ENCODE peak calls at places on chromosomes 3 and 15, in ten cellular contexts. X is A549, V is psoas muscle, N is astrocyte of the cerebellum, P is fibroblast of pulmonary artery, G is GM12865, J is kidney epithelial cell, U is adrenal gland, M is fibroblast of lung, Q is spleen. F is an unnamed sample.
A peak's percentile ranks its signal among the peaks of the same experiment; 100 is the strongest.

GRCh38 chr3:88369767-88370166 is 220.0 kb downstream of the C3orf38 start:
- DNase-seq in X (no peak), V (no peak), N (no peak), P (no peak), G (no peak), J (no peak), U (no peak), M (no peak), Q (no peak), F (no peak)

GRCh38 chr3:45489730-45490309 is 101.4 kb downstream of the LARS2 start:
- DNase-seq in X (no peak), V (no peak), N (no peak), P (no peak), G (no peak), J (no peak), U (no peak), M (peak; percentile 37), Q (no peak), F (no peak)

GRCh38 chr3:115401298-115401697 is 222.0 kb upstream of the GAP43 start:
- DNase-seq in X (peak; percentile 23), V (no peak), N (peak; percentile 55), P (peak; percentile 91), G (no peak), J (no peak), U (peak; percentile 11), M (peak; percentile 96), Q (no peak), F (peak; percentile 86)

GRCh38 chr15:58952751-58953150 is 19.3 kb upstream of the SLTM start:
- DNase-seq in X (no peak), V (no peak), N (peak; percentile 6), P (peak; percentile 34), G (peak; percentile 5), J (no peak), U (no peak), M (peak; percentile 56), Q (no peak), F (no peak)

GRCh38 chr15:85453144-85453872 is 72.9 kb downstream of the AKAP13 start:
- DNase-seq in X (no peak), V (no peak), N (no peak), P (no peak), G (no peak), J (no peak), U (no peak), M (no peak), Q (no peak), F (no peak)

GRCh38 chr3:36418296-36418695 is 38.0 kb downstream of the STAC start:
- DNase-seq in X (no peak), V (no peak), N (no peak), P (no peak), G (no peak), J (peak; percentile 9), U (no peak), M (peak; percentile 50), Q (no peak), F (no peak)

GRCh38 chr3:9783954-9784353 is 8.3 kb downstream of the TADA3 start:
- DNase-seq in X (no peak), V (no peak), N (no peak), P (no peak), G (no peak), J (no peak), U (no peak), M (no peak), Q (no peak), F (no peak)

GRCh38 chr3:43432462-43432861 is 146.1 kb downstream of the SNRK start:
- DNase-seq in X (no peak), V (no peak), N (no peak), P (no peak), G (no peak), J (no peak), U (no peak), M (no peak), Q (no peak), F (no peak)

GRCh38 chr15:83106994-83107840 is at the start of gene TM6SF1:
- DNase-seq in X (no peak), V (peak; percentile 58), N (no peak), P (no peak), G (peak; percentile 44), J (no peak), U (peak; percentile 11), M (no peak), Q (peak; percentile 87), F (no peak)

GRCh38 chr15:99211926-99212325 is 37.5 kb downstream of the TTC23 start:
- DNase-seq in X (peak; percentile 51), V (no peak), N (no peak), P (peak; percentile 13), G (no peak), J (no peak), U (peak; percentile 77), M (peak; percentile 7), Q (no peak), F (no peak)

GRCh38 chr15:52733078-52733477 is 53.9 kb upstream of the ATOSA start:
- DNase-seq in X (no peak), V (no peak), N (no peak), P (peak; percentile 66), G (no peak), J (no peak), U (no peak), M (no peak), Q (no peak), F (no peak)

GRCh38 chr3:170499562-170500156 is 81.0 kb downstream of the CLDN11 start:
- DNase-seq in X (peak; percentile 61), V (peak; percentile 22), N (no peak), P (peak; percentile 71), G (peak; percentile 46), J (no peak), U (peak; percentile 69), M (peak; percentile 40), Q (no peak), F (no peak)

GRCh38 chr3:50516048-50516871 is 12.8 kb upstream of the CACNA2D2 start:
- DNase-seq in X (no peak), V (peak; percentile 56), N (no peak), P (peak; percentile 11), G (no peak), J (no peak), U (peak; percentile 15), M (no peak), Q (peak; percentile 81), F (no peak)

GRCh38 chr3:13133471-13133981 is 60.3 kb upstream of the IQSEC1 start:
- DNase-seq in X (no peak), V (no peak), N (no peak), P (no peak), G (no peak), J (no peak), U (peak; percentile 71), M (no peak), Q (peak; percentile 51), F (no peak)

GRCh38 chr3:38645601-38646000 is 3.9 kb downstream of the SCN5A start:
- DNase-seq in X (no peak), V (no peak), N (no peak), P (no peak), G (no peak), J (no peak), U (no peak), M (no peak), Q (peak; percentile 36), F (no peak)

GRCh38 chr3:71148455-71149060 is 435.0 kb downstream of the FOXP1 start:
- DNase-seq in X (no peak), V (no peak), N (no peak), P (no peak), G (no peak), J (no peak), U (no peak), M (no peak), Q (no peak), F (no peak)

GRCh38 chr3:174618368-174618767 is 240.8 kb upstream of the NAALADL2 start:
- DNase-seq in X (no peak), V (no peak), N (no peak), P (no peak), G (no peak), J (no peak), U (no peak), M (no peak), Q (no peak), F (no peak)

GRCh38 chr15:92624401-92624991 is 31.1 kb downstream of the FAM174B start:
- DNase-seq in X (no peak), V (peak; percentile 69), N (no peak), P (peak; percentile 40), G (no peak), J (no peak), U (no peak), M (peak; percentile 33), Q (peak; percentile 41), F (no peak)
- H3K4me3 ChIP-seq in X (no peak overlapping the region), V (no peak overlapping the region), N (no peak overlapping the region), P (no peak overlapping the region), G (peak overlapping the region; percentile 35), J (no peak overlapping the region), U (no peak overlapping the region), M (no peak overlapping the region), Q (no peak overlapping the region), F (no peak overlapping the region)

GRCh38 chr15:50873935-50874353 is 34.5 kb upstream of the AP4E1 start:
- DNase-seq in X (no peak), V (no peak), N (no peak), P (no peak), G (peak; percentile 54), J (no peak), U (no peak), M (no peak), Q (no peak), F (no peak)
- TF ChIP-seq CTCF in X (no peak), V (no peak), N (no peak), P (no peak), G (peak; percentile 25), J (no peak), U (no peak), M (no peak), Q (no peak), F (no peak)

GRCh38 chr15:77282333-77282732 is 137.6 kb downstream of the PEAK1 start:
- DNase-seq in X (peak; percentile 50), V (no peak), N (peak; percentile 63), P (peak; percentile 62), G (no peak), J (no peak), U (peak; percentile 36), M (peak; percentile 81), Q (no peak), F (peak; percentile 73)
- H3K4me3 ChIP-seq in X (no peak overlapping the region), V (no peak overlapping the region), N (no peak overlapping the region), P (no peak overlapping the region), G (no peak overlapping the region), J (no peak overlapping the region), U (no peak overlapping the region), M (no peak overlapping the region), Q (no peak overlapping the region), F (no peak overlapping the region)

GRCh38 chr3:195260286-195260905 is 10.6 kb downstream of the XXYLT1 start:
- DNase-seq in X (no peak), V (no peak), N (no peak), P (no peak), G (peak; percentile 28), J (no peak), U (peak; percentile 47), M (no peak), Q (no peak), F (no peak)
- TF ChIP-seq CTCF in X (no peak), V (no peak), N (no peak), P (no peak), G (no peak), J (peak; percentile 6), U (no peak), M (peak; percentile 12), Q (peak; percentile 43), F (no peak)

F was measured in AG04449.